ENCODE peak calls at places on chromosomes 12 and 14, in ten cellular contexts. J, D, K, N, R, V, S, P, Z and W are unnamed samples.

GRCh38 chr12:99192489-99192888 is 455.1 kb upstream of the GARIN6 start:
- DNase-seq in J (no peak), D (no peak), K (no peak), N (no peak), R (no peak), V (no peak), S (no peak), P (no peak), Z (no peak), W (no peak)

GRCh38 chr12:31726575-31726974 is 2.2 kb downstream of the AMN1 start:
- DNase-seq in J (no peak), D (no peak), K (no peak), N (no peak), R (no peak), V (no peak), S (no peak), P (no peak), Z (no peak), W (no peak)

GRCh38 chr14:77087631-77088030 is 10.4 kb upstream of the CIPC start:
- DNase-seq in J (no peak), D (no peak), K (no peak), N (no peak), R (no peak), V (no peak), S (no peak), P (no peak), Z (no peak), W (no peak)

GRCh38 chr14:53408175-53408879 is 255.2 kb upstream of the DDHD1 start:
- DNase-seq in J (no peak), D (no peak), K (no peak), N (no peak), R (no peak), V (no peak), S (no peak), P (no peak), Z (no peak), W (peak)

GRCh38 chr14:85501751-85502150 is 28.2 kb upstream of the FLRT2 start:
- DNase-seq in J (no peak), D (no peak), K (no peak), N (no peak), R (no peak), V (no peak), S (no peak), P (no peak), Z (no peak), W (no peak)

GRCh38 chr14:44961151-44961729 is 507 bp downstream of the KLHL28 start:
- DNase-seq in J (peak), D (peak), K (peak), N (peak), R (peak), V (peak), S (peak), P (peak), Z (peak), W (peak)

GRCh38 chr12:19837543-19837942 is 398.3 kb downstream of the AEBP2 start:
- DNase-seq in J (no peak), D (peak), K (no peak), N (no peak), R (no peak), V (no peak), S (no peak), P (no peak), Z (no peak), W (no peak)

GRCh38 chr14:62988967-62989366 is 56.3 kb downstream of the KCNH5 start:
- DNase-seq in J (no peak), D (peak), K (no peak), N (no peak), R (no peak), V (no peak), S (no peak), P (no peak), Z (peak), W (peak)

GRCh38 chr12:118136559-118137003 is 657 bp downstream of the PEBP1 start:
- DNase-seq in J (peak), D (peak), K (no peak), N (peak), R (no peak), V (peak), S (no peak), P (peak), Z (peak), W (no peak)

GRCh38 chr12:116346751-116347150 is 69.3 kb upstream of the MED13L start:
- DNase-seq in J (no peak), D (peak), K (no peak), N (peak), R (no peak), V (peak), S (no peak), P (no peak), Z (peak), W (no peak)

GRCh38 chr12:71128191-71128590 is 29.6 kb downstream of the TSPAN8 start:
- DNase-seq in J (no peak), D (peak), K (no peak), N (peak), R (no peak), V (no peak), S (no peak), P (no peak), Z (no peak), W (no peak)

GRCh38 chr12:22709292-22709691 is 84.3 kb downstream of the ETNK1 start:
- DNase-seq in J (no peak), D (peak), K (peak), N (no peak), R (no peak), V (no peak), S (no peak), P (no peak), Z (no peak), W (peak)

GRCh38 chr14:89041245-89041585 is 216.8 kb downstream of the TTC8 start:
- DNase-seq in J (no peak), D (no peak), K (no peak), N (no peak), R (no peak), V (peak), S (no peak), P (no peak), Z (no peak), W (no peak)

DNA sequence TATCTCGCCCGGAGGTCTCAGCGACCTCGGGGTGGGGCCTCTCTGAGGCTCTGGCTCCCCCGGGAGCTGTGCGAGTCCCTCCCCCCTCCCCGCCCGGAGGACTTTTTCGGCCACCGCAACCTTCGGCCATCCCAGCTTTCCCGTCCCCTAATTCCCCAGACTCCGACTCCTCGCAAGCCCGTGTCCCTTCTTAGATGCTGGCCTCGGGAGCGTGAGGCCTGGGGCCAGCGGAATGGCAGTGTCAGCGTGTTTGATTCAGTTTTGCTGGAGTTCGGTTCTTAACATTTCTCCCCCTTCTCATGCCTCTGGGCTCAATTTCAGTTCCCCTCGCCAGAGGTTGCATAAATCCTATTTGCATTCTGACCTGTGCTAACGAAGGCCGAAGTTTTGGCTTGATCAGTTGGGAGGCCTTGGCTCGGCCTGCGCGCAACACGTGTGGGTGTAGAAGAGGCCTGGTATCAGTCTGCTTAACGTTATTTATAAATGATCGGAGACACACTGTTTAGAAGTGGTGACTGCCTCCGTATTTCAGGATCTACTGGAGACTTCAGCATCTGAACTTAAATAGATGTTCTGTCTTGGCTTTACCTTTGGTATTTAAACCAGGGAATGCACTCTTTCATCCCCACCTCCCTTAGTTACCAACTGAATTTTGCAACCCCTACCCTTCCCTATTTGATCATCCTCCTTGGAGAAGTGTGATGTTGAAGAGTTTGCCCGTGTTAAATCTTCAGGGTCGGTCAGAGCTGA is 752 bp downstream of the HSP90B1 start:
- DNase-seq in J (peak), D (peak), K (no peak), N (peak), R (peak), V (peak), S (no peak), P (peak), Z (peak), W (no peak)
- H3K4me3 ChIP-seq in J (peak), D (peak), K (peak), N (peak), R (peak), V (peak), S (peak), P (peak), Z (peak), W (peak)

DNA sequence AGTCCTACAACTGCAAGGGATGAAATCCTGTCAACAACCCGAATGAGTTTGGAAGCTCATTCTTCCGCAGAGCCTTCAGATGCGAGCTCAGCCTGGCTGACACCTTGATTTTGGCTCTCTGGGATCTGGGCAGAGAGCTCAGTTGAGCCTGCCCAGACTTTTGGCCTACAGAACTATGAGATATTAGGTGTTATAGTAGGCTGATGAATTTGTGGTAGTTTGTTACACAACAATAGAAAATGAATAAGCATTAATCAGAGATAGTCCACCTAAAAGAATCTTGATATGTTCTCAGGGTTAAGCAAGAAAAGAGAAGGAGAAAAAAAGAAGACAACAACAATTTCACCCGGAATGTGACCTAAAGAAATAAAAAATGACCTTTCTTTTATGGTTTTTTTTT is 30.4 kb upstream of the GZMB start:
- DNase-seq in J (no peak), D (no peak), K (no peak), N (no peak), R (no peak), V (no peak), S (no peak), P (no peak), Z (no peak), W (no peak)
- H3K4me3 ChIP-seq in J (no peak), D (no peak), K (no peak), N (no peak), R (no peak), V (no peak), S (no peak), P (no peak), Z (no peak), W (no peak)

DNA sequence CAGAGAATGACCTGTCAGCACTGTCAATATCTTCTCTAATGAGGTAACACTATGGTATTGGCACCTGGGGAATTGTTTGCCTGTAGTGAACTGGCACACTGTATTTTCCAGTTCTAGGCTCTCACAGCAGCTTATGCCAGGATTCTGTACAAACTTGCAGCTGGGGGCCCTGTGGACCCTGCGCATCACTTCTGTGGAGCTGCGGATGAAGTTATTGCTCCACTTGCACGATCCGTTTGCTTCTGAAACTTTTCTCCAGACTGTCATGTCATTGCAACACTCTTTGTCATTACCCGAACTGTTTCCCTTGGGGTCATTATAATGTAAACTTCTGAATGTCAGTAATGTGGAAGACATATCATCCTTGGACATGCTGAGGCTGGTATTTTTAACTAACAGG is 3.9 kb downstream of the RNASE11 start:
- DNase-seq in J (no peak), D (no peak), K (no peak), N (no peak), R (no peak), V (no peak), S (no peak), P (no peak), Z (no peak), W (no peak)
- H3K4me3 ChIP-seq in J (no peak), D (no peak), K (no peak), N (no peak), R (no peak), V (no peak), S (no peak), P (no peak), Z (no peak), W (no peak)

DNA sequence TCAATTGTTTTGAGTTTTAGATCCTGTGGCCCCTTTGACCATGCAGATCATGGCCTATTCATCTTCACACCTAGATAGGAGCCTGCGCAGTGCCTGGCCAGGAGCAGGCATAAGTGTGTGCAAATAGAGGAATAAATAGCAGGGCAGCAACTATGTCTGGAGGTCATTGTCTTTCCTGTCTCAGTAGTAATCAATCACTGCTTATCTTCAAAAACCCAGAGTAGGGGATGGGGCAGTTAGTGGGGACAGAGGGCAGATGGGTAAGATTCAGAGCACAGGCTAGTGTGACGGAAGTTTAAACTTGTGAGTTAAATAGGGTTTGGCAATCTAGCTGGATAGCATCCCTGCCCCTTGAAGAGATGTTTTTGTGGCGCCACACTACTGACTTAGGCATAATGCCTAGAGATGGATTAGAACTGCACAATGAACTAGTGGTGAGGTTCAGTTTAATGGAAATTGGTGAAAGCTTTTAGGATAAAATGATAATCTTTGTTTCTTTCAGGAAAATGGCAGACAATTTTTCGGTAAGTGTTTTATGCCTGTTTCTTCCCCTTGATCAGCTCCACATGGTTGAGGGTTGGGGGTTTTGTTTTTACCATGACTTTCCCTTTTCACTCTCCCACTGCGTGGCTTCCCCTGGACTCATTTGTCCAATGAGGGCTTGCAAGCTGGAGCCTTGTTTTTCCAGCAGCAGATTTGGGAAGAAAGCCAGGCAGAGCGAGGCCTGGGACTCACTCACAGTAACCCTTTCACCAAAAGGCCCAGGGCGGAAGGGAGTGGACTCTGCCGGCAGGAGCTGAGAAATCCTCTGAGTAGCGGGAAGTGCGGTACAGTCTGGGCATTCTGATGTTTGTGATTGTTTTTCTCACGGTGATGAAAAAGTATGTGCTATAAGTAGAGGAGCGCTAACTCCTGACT is 8.1 kb downstream of the LGALS3 start:
- DNase-seq in J (peak), D (peak), K (no peak), N (peak), R (no peak), V (peak), S (no peak), P (peak), Z (peak), W (no peak)
- H3K4me3 ChIP-seq in J (peak), D (no peak), K (no peak), N (peak), R (no peak), V (no peak), S (no peak), P (peak), Z (no peak), W (no peak)

GRCh38 chr12:1083086-1083887 is 92.3 kb downstream of the ERC1 start:
- DNase-seq in J (no peak), D (no peak), K (no peak), N (no peak), R (no peak), V (no peak), S (no peak), P (no peak), Z (no peak), W (no peak)
- H3K4me3 ChIP-seq in J (peak), D (no peak), K (no peak), N (no peak), R (no peak), V (peak), S (no peak), P (no peak), Z (no peak), W (no peak)

DNA sequence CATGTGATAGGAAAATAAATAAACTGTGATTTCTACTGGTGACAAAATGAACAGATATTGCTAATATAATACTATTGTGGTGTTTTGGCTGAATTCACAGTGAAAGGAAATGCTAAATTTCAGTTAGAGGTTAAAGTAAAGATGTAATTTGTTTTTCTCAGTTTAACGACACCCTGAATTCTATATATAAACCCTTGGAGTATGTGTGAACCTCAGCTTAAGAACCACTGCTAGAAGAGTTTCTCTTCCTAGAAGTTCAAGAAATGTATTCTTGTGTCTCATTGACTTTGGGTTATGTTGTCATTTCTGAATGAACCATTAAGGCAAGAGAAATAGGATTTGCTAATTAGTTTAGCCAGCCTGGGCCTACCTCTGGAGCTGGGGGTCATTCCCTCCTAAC is 8.2 kb downstream of the FBXO34 start:
- DNase-seq in J (no peak), D (no peak), K (no peak), N (no peak), R (no peak), V (no peak), S (no peak), P (no peak), Z (no peak), W (no peak)
- H3K4me3 ChIP-seq in J (no peak), D (no peak), K (no peak), N (no peak), R (no peak), V (no peak), S (no peak), P (no peak), Z (no peak), W (no peak)

GRCh38 chr14:35385042-35385839 is 19.3 kb downstream of the NFKBIA start:
- DNase-seq in J (peak), D (peak), K (peak), N (peak), R (no peak), V (peak), S (no peak), P (peak), Z (peak), W (no peak)

GRCh38 chr14:35380794-35381193 is 23.8 kb downstream of the NFKBIA start:
- DNase-seq in J (no peak), D (no peak), K (no peak), N (no peak), R (no peak), V (no peak), S (no peak), P (no peak), Z (no peak), W (no peak)

GRCh38 chr14:35386673-35387125 is 17.9 kb downstream of the NFKBIA start:
- DNase-seq in J (peak), D (no peak), K (no peak), N (no peak), R (no peak), V (no peak), S (no peak), P (no peak), Z (no peak), W (no peak)

GRCh38 chr14:35384386-35385041 is 20.0 kb downstream of the NFKBIA start:
- DNase-seq in J (peak), D (peak), K (no peak), N (peak), R (no peak), V (no peak), S (no peak), P (peak), Z (peak), W (no peak)

DNA sequence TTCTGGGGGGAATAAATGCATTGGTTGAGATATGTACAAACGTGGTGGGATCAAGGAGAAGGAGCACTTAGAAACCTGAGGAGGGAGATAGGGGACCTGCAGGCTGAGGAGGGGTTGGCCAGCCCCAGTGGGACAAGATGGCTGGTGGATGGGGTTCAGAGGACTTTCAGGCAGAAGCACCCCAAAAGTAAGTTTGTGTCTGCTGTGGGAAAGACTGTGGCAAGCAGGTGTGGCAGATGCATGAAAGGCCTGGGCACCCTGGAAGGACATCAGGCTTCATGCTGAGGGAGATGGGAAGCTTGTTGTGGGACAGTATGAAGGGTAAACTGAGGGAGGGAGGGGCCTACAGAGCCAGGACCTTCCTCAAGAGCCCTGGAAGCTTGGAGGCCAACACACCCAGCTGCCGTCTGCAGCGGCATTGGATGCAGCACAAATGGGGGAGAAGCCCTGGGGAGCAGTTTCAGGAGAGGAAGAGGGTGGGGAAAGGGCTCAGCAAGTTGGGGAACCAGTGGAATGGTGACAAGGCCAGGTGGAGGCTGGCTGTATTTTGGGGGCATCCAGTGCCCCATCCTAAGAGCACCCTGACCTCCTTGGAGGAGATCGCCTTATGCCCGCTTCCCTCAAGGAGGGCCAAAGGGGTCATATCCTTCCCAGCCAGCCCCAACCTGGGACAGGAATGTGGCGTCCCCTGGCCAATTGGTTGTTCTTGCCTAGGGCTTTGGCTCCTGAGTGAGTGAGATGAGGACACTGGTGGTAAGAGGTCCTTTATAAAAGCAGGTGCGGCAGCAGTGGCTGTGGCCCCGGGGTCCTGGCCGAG is 20.8 kb downstream of the NFKBIA start:
- DNase-seq in J (peak), D (no peak), K (no peak), N (no peak), R (no peak), V (no peak), S (no peak), P (no peak), Z (no peak), W (no peak)
- H3K4me3 ChIP-seq in J (no peak), D (no peak), K (no peak), N (no peak), R (no peak), V (no peak), S (no peak), P (no peak), Z (no peak), W (no peak)